ENCODE peak calls at places on chromosomes 16 and 17, in nine cellular contexts. E is activated CD4-positive, CD25-positive, alpha-beta regulatory T cell treated with anti-CD3 and anti-CD28 coated beads, Interleukin-2, amount 50 U/mL, for 16 hours; R is HEK293T; D is anterior cingulate cortex; Y is stimulated activated naive B cell treated with anti-CD40 and anti-IgM and Interleukin-4, amounts not matched to agents 10 μg/mL and 1 μg/mL and 100 μg/mL, for 72 hours; S is NCI-H774; H is type B pancreatic cell; B is effector memory CD8-positive, alpha-beta T cell; V is T-cell. P is an unnamed sample.
A peak's percentile ranks its signal among the peaks of the same experiment; 100 is the strongest.

GRCh38 chr17:47978324-47978723 is 7.4 kb downstream of the CDK5RAP3 start:
- DNase-seq in E (no peak), R (peak; percentile 83), D (no peak), Y (peak; percentile 20), S (peak; percentile 32), H (peak; percentile 77), B (peak; percentile 34), V (no peak), P (peak; percentile 19)

GRCh38 chr17:68461589-68461988 is 4.3 kb upstream of the WIPI1 start:
- DNase-seq in E (no peak), R (no peak), D (no peak), Y (no peak), S (peak; percentile 48), H (no peak), B (no peak), V (no peak), P (no peak)

GRCh38 chr17:7825206-7825980 is 8.6 kb upstream of the KDM6B start:
- DNase-seq in E (no peak), R (no peak), D (no peak), Y (no peak), S (no peak), H (no peak), B (no peak), V (no peak), P (no peak)

GRCh38 chr17:28912281-28912937 is 9.5 kb upstream of the DHRS13 start:
- DNase-seq in E (no peak), R (no peak), D (peak; percentile 26), Y (no peak), S (no peak), H (no peak), B (no peak), V (no peak), P (no peak)

GRCh38 chr17:21525464-21526130 is 149.4 kb downstream of the KCNJ12 start:
- DNase-seq in E (no peak), R (no peak), D (no peak), Y (no peak), S (no peak), H (no peak), B (no peak), V (no peak), P (no peak)

GRCh38 chr16:87056551-87056950 is 260.6 kb downstream of the C16orf95 start:
- DNase-seq in E (no peak), R (no peak), D (no peak), Y (no peak), S (no peak), H (no peak), B (no peak), V (no peak), P (no peak)

GRCh38 chr16:87628940-87629339 is 26.6 kb downstream of the JPH3 start:
- DNase-seq in E (no peak), R (no peak), D (no peak), Y (peak; percentile 26), S (no peak), H (no peak), B (no peak), V (no peak), P (no peak)

GRCh38 chr17:59341922-59342321 is 10.5 kb downstream of the YPEL2 start:
- DNase-seq in E (no peak), R (no peak), D (no peak), Y (no peak), S (no peak), H (no peak), B (no peak), V (no peak), P (no peak)

GRCh38 chr17:29927546-29927945 is 2.5 kb downstream of the SSH2 start:
- DNase-seq in E (no peak), R (no peak), D (no peak), Y (no peak), S (no peak), H (no peak), B (no peak), V (no peak), P (no peak)

GRCh38 chr17:8249621-8250020 is 532 bp downstream of the PFAS start:
- DNase-seq in E (no peak), R (no peak), D (no peak), Y (no peak), S (no peak), H (no peak), B (no peak), V (no peak), P (no peak)

GRCh38 chr17:49913226-49914095 is 55.5 kb upstream of the DLX4 start:
- DNase-seq in E (no peak), R (no peak), D (no peak), Y (no peak), S (no peak), H (no peak), B (no peak), V (no peak), P (no peak)

GRCh38 chr16:228917-229730 is at the start of gene LUC7L:
- DNase-seq in E (peak; percentile 76), R (peak; percentile 92), D (no peak), Y (peak; percentile 86), S (peak; percentile 73), H (peak; percentile 94), B (peak; percentile 85), V (peak; percentile 79), P (peak; percentile 88)

GRCh38 chr17:79315282-79316106 is 240.9 kb downstream of the ENGASE start:
- DNase-seq in E (no peak), R (no peak), D (no peak), Y (no peak), S (no peak), H (no peak), B (no peak), V (no peak), P (no peak)

GRCh38 chr17:16974569-16975265 is 2.8 kb upstream of the TNFRSF13B start:
- DNase-seq in E (no peak), R (no peak), D (no peak), Y (no peak), S (no peak), H (no peak), B (no peak), V (no peak), P (no peak)

GRCh38 chr17:80720624-80721577 is 176.3 kb downstream of the RPTOR start:
- DNase-seq in E (no peak), R (no peak), D (no peak), Y (no peak), S (no peak), H (no peak), B (peak; percentile 66), V (no peak), P (peak; percentile 32)

GRCh38 chr16:5143761-5144620 is 46.4 kb upstream of the EEF2KMT start:
- DNase-seq in E (no peak), R (no peak), D (no peak), Y (no peak), S (no peak), H (no peak), B (no peak), V (no peak), P (no peak)

P was measured in immature natural killer cell.